ENCODE peak calls at places on chromosomes 4 and X, in four cellular contexts. One of them, this sample, is unnamed.
A peak's percentile ranks its signal among the peaks of the same experiment; 100 is the strongest.

GRCh38 chrX:150913511-150913910 is 15.0 kb upstream of the CD99L2 start:
- DNase-seq in brain pericyte: no peak
- DNase-seq in germinal center: no peak
- DNase-seq in CD4-positive, alpha-beta memory T cell: no peak
- DNase-seq in this sample: no peak

GRCh38 chr4:148253748-148254147 is 188.5 kb downstream of the NR3C2 start:
- DNase-seq in germinal center: no peak
- DNase-seq in brain pericyte: no peak
- DNase-seq in CD4-positive, alpha-beta memory T cell: no peak
- DNase-seq in this sample: no peak

GRCh38 chrX:44459501-44459900 is 83.2 kb downstream of the FUNDC1 start:
- DNase-seq in germinal center: no peak
- DNase-seq in CD4-positive, alpha-beta memory T cell: no peak
- DNase-seq in brain pericyte: no peak
- DNase-seq in this sample: no peak

GRCh38 chr4:87476934-87477333 is 52.2 kb downstream of the SPARCL1 start:
- DNase-seq in CD4-positive, alpha-beta memory T cell: no peak
- DNase-seq in brain pericyte: no peak
- DNase-seq in germinal center: no peak
- DNase-seq in this sample: no peak

GRCh38 chrX:106898462-106898861 is 4.7 kb downstream of the RIPPLY1 start:
- DNase-seq in CD4-positive, alpha-beta memory T cell: no peak
- DNase-seq in brain pericyte: no peak
- DNase-seq in germinal center: peak; percentile 14
- DNase-seq in this sample: peak; percentile 42

GRCh38 chr4:79651516-79651915 is 243.5 kb upstream of the GK2 start:
- DNase-seq in CD4-positive, alpha-beta memory T cell: no peak
- DNase-seq in brain pericyte: no peak
- DNase-seq in germinal center: no peak
- DNase-seq in this sample: no peak

GRCh38 chr4:107283587-107284559 is 247.8 kb upstream of the DKK2 start:
- DNase-seq in CD4-positive, alpha-beta memory T cell: no peak
- DNase-seq in brain pericyte: peak; percentile 46
- DNase-seq in germinal center: no peak
- DNase-seq in this sample: no peak

GRCh38 chrX:15926622-15927021 is 72.0 kb upstream of the AP1S2 start:
- DNase-seq in germinal center: no peak
- DNase-seq in CD4-positive, alpha-beta memory T cell: no peak
- DNase-seq in brain pericyte: no peak
- DNase-seq in this sample: no peak

GRCh38 chr4:143514432-143514831 is 930 bp downstream of the SMARCA5 start:
- DNase-seq in CD4-positive, alpha-beta memory T cell: peak; percentile 44
- DNase-seq in brain pericyte: peak; percentile 10
- DNase-seq in germinal center: peak; percentile 6
- DNase-seq in this sample: no peak

GRCh38 chr4:2009651-2010233 is 968 bp upstream of the NELFA start:
- DNase-seq in germinal center: peak; percentile 71
- DNase-seq in brain pericyte: no peak
- DNase-seq in CD4-positive, alpha-beta memory T cell: peak; percentile 68
- DNase-seq in this sample: no peak

GRCh38 chr4:51958199-51958968 is 61.8 kb downstream of the LRRC66 start:
- DNase-seq in brain pericyte: no peak
- DNase-seq in germinal center: no peak
- DNase-seq in CD4-positive, alpha-beta memory T cell: no peak
- DNase-seq in this sample: no peak

GRCh38 chr4:113436360-113436759 is 325.2 kb downstream of the CAMK2D start:
- DNase-seq in brain pericyte: no peak
- DNase-seq in germinal center: no peak
- DNase-seq in CD4-positive, alpha-beta memory T cell: no peak
- DNase-seq in this sample: peak; percentile 27

GRCh38 chr4:83282049-83282535 is 2.5 kb downstream of the COQ2 start:
- DNase-seq in germinal center: peak; percentile 47
- DNase-seq in brain pericyte: no peak
- DNase-seq in CD4-positive, alpha-beta memory T cell: peak; percentile 50
- DNase-seq in this sample: peak; percentile 72

GRCh38 chrX:155900765-155901164 is 19.6 kb downstream of the VAMP7 start:
- DNase-seq in brain pericyte: no peak
- DNase-seq in CD4-positive, alpha-beta memory T cell: no peak
- DNase-seq in germinal center: no peak
- DNase-seq in this sample: no peak

GRCh38 chrX:13101439-13102139 is 57.2 kb upstream of the FAM9C start:
- DNase-seq in germinal center: no peak
- DNase-seq in CD4-positive, alpha-beta memory T cell: peak; percentile 72
- DNase-seq in brain pericyte: no peak
- DNase-seq in this sample: no peak

GRCh38 chr4:20327808-20328207 is 76.1 kb downstream of the SLIT2 start:
- DNase-seq in CD4-positive, alpha-beta memory T cell: no peak
- DNase-seq in brain pericyte: no peak
- DNase-seq in germinal center: no peak
- DNase-seq in this sample: no peak

GRCh38 chr4:140799686-140800225 is 43.6 kb upstream of the TBC1D9 start:
- DNase-seq in germinal center: no peak
- DNase-seq in CD4-positive, alpha-beta memory T cell: no peak
- DNase-seq in brain pericyte: no peak
- DNase-seq in this sample: no peak

GRCh38 chr4:76745264-76745663 is 152.7 kb downstream of the SOWAHB start:
- DNase-seq in germinal center: no peak
- DNase-seq in brain pericyte: no peak
- DNase-seq in CD4-positive, alpha-beta memory T cell: no peak
- DNase-seq in this sample: no peak

GRCh38 chr4:138181288-138181687 is 60.9 kb downstream of the SLC7A11 start:
- DNase-seq in brain pericyte: no peak
- DNase-seq in CD4-positive, alpha-beta memory T cell: no peak
- DNase-seq in germinal center: no peak
- DNase-seq in this sample: no peak

GRCh38 chr4:16250665-16251365 is 24.5 kb upstream of the TAPT1 start:
- DNase-seq in CD4-positive, alpha-beta memory T cell: no peak
- DNase-seq in germinal center: no peak
- DNase-seq in brain pericyte: no peak
- DNase-seq in this sample: no peak

GRCh38 chr4:135372131-135372530 is 1170.5 kb upstream of the PABPC4L start:
- DNase-seq in CD4-positive, alpha-beta memory T cell: no peak
- DNase-seq in brain pericyte: no peak
- DNase-seq in germinal center: no peak
- DNase-seq in this sample: no peak

GRCh38 chr4:97330915-97331314 is 812.4 kb downstream of the STPG2 start:
- DNase-seq in CD4-positive, alpha-beta memory T cell: no peak
- DNase-seq in germinal center: no peak
- DNase-seq in brain pericyte: no peak
- DNase-seq in this sample: no peak

GRCh38 chr4:95268819-95269565 is 279.8 kb downstream of the UNC5C start:
- DNase-seq in germinal center: no peak
- DNase-seq in CD4-positive, alpha-beta memory T cell: no peak
- DNase-seq in brain pericyte: no peak
- DNase-seq in this sample: no peak

GRCh38 chr4:142248946-142249345 is 597.2 kb downstream of the INPP4B start:
- DNase-seq in brain pericyte: no peak
- DNase-seq in CD4-positive, alpha-beta memory T cell: no peak
- DNase-seq in germinal center: no peak
- DNase-seq in this sample: no peak

GRCh38 chr4:25938251-25939186 is 24.5 kb downstream of the SMIM20 start:
- DNase-seq in CD4-positive, alpha-beta memory T cell: no peak
- DNase-seq in germinal center: no peak
- DNase-seq in brain pericyte: no peak
- DNase-seq in this sample: no peak

GRCh38 chrX:66638591-66639500 is at the start of gene EDA2R:
- DNase-seq in germinal center: no peak
- DNase-seq in CD4-positive, alpha-beta memory T cell: peak; percentile 39
- DNase-seq in brain pericyte: peak; percentile 12
- DNase-seq in this sample: no peak

GRCh38 chr4:162241857-162242256 is 78.1 kb upstream of the FSTL5 start:
- DNase-seq in germinal center: no peak
- DNase-seq in CD4-positive, alpha-beta memory T cell: no peak
- DNase-seq in brain pericyte: no peak
- DNase-seq in this sample: no peak

GRCh38 chr4:56972389-56972788 is 5.0 kb downstream of the NOA1 start:
- DNase-seq in CD4-positive, alpha-beta memory T cell: no peak
- DNase-seq in brain pericyte: no peak
- DNase-seq in germinal center: no peak
- DNase-seq in this sample: no peak

GRCh38 chr4:45317276-45317675 is 590.9 kb upstream of the GNPDA2 start:
- DNase-seq in brain pericyte: no peak
- DNase-seq in germinal center: no peak
- DNase-seq in CD4-positive, alpha-beta memory T cell: no peak
- DNase-seq in this sample: no peak

GRCh38 chrX:108044554-108045256 is at the start of gene VSIG1:
- DNase-seq in CD4-positive, alpha-beta memory T cell: no peak
- DNase-seq in germinal center: no peak
- DNase-seq in brain pericyte: no peak
- DNase-seq in this sample: no peak

This sample was measured in Jurkat, Clone E6-1.